ENCODE peak calls at places on chromosomes 5 and 9, in four cellular contexts. H is heart left ventricle, N is GM12892, Q is OCI-LY7. Z is an unnamed sample.

GRCh38 chr9:127360829-127361228 is 36.1 kb upstream of the SLC2A8 start:
- DNase-seq in H (no peak), N (no peak), Q (no peak), Z (no peak)

GRCh38 chr9:72509053-72509452 is 12.4 kb upstream of the TMC1 start:
- DNase-seq in H (no peak), N (no peak), Q (no peak), Z (no peak)

GRCh38 chr9:128150594-128151342 is 1.5 kb downstream of the LCN2 start:
- DNase-seq in H (no peak), N (no peak), Q (peak), Z (peak)

GRCh38 chr5:168047043-168047668 is 244.3 kb upstream of the WWC1 start:
- DNase-seq in H (no peak), N (no peak), Q (peak), Z (peak)

GRCh38 chr5:54278031-54278830 is 32.1 kb downstream of the ARL15 start:
- DNase-seq in H (no peak), N (no peak), Q (no peak), Z (no peak)

GRCh38 chr9:101352892-101353462 is 31.8 kb downstream of the BAAT start:
- DNase-seq in H (no peak), N (no peak), Q (no peak), Z (no peak)

GRCh38 chr5:133696782-133697507 is 84.6 kb upstream of the FSTL4 start:
- DNase-seq in H (no peak), N (no peak), Q (no peak), Z (no peak)

GRCh38 chr5:16493261-16493660 is 27.7 kb upstream of the ZNF622 start:
- DNase-seq in H (no peak), N (no peak), Q (no peak), Z (no peak)

GRCh38 chr9:93969328-93969661 is 14.1 kb upstream of the BARX1 start:
- DNase-seq in H (no peak), N (no peak), Q (no peak), Z (no peak)

GRCh38 chr9:4994166-4994890 is 9.3 kb downstream of the JAK2 start:
- DNase-seq in H (no peak), N (no peak), Q (no peak), Z (no peak)

GRCh38 chr5:124544366-124545055 is 201.9 kb downstream of the ZNF608 start:
- DNase-seq in H (no peak), N (no peak), Q (peak), Z (no peak)

GRCh38 chr5:52657231-52657645 is 130.5 kb upstream of the ITGA1 start:
- DNase-seq in H (no peak), N (no peak), Q (peak), Z (peak)

GRCh38 chr5:79236364-79236969 is 536 bp downstream of the JMY start:
- DNase-seq in H (peak), N (peak), Q (peak), Z (peak)

GRCh38 chr9:131467214-131467935 is 35.3 kb upstream of the POMT1 start:
- DNase-seq in H (no peak), N (no peak), Q (no peak), Z (no peak)

GRCh38 chr5:143796110-143796509 is 15.9 kb upstream of the HMHB1 start:
- DNase-seq in H (no peak), N (no peak), Q (no peak), Z (no peak)

GRCh38 chr5:156394642-156395393 is 67.9 kb downstream of the SGCD start:
- DNase-seq in H (no peak), N (no peak), Q (no peak), Z (no peak)

GRCh38 chr5:171272996-171273970 is 35.8 kb upstream of the TLX3 start:
- DNase-seq in H (no peak), N (no peak), Q (peak), Z (peak)

GRCh38 chr5:83538788-83539535 is 67.4 kb downstream of the VCAN start:
- DNase-seq in H (no peak), N (no peak), Q (no peak), Z (peak)

GRCh38 chr5:3002230-3002629 is 250.8 kb upstream of the IRX2 start:
- DNase-seq in H (no peak), N (no peak), Q (no peak), Z (no peak)

GRCh38 chr5:191036-191948 is at the start of gene LRRC14B:
- DNase-seq in H (peak), N (no peak), Q (peak), Z (peak)

GRCh38 chr9:113548221-113549041 is 84.9 kb downstream of the RGS3 start:
- DNase-seq in H (peak), N (no peak), Q (peak), Z (peak)

GRCh38 chr5:71596169-71596568 is 9.0 kb downstream of the MCCC2 start:
- DNase-seq in H (no peak), N (no peak), Q (no peak), Z (no peak)

GRCh38 chr5:160007610-160008009 is 1.3 kb upstream of the TTC1 start:
- DNase-seq in H (no peak), N (no peak), Q (no peak), Z (no peak)

GRCh38 chr5:111197523-111197922 is 26.7 kb upstream of the CAMK4 start:
- DNase-seq in H (no peak), N (no peak), Q (no peak), Z (no peak)

GRCh38 chr9:132181796-132182521 is 20.1 kb downstream of the NTNG2 start:
- DNase-seq in H (peak), N (no peak), Q (no peak), Z (no peak)

GRCh38 chr5:137205237-137205636 is 293.9 kb downstream of the SPOCK1 start:
- DNase-seq in H (no peak), N (no peak), Q (no peak), Z (no peak)

GRCh38 chr9:89388868-89389177 is 70.5 kb downstream of the SECISBP2 start:
- DNase-seq in H (no peak), N (no peak), Q (no peak), Z (no peak)

GRCh38 chr5:158435161-158435616 is 576.2 kb upstream of the CLINT1 start:
- DNase-seq in H (no peak), N (no peak), Q (peak), Z (peak)

GRCh38 chr5:41794478-41794877 is 75.7 kb downstream of the OXCT1 start:
- DNase-seq in H (no peak), N (no peak), Q (no peak), Z (no peak)

GRCh38 chr5:172729588-172729987 is 41.4 kb downstream of the DUSP1 start:
- DNase-seq in H (peak), N (no peak), Q (no peak), Z (no peak)

GRCh38 chr9:91207889-91208651 is 153.6 kb downstream of the AUH start:
- DNase-seq in H (no peak), N (no peak), Q (peak), Z (peak)

GRCh38 chr5:75375414-75375813 is 38.4 kb downstream of the HMGCR start:
- DNase-seq in H (no peak), N (no peak), Q (no peak), Z (no peak)

GRCh38 chr5:139681466-139681865 is 33.3 kb downstream of the CXXC5 start:
- DNase-seq in H (no peak), N (no peak), Q (no peak), Z (no peak)

GRCh38 chr5:143051244-143052058 is 281.3 kb downstream of the ARHGAP26 start:
- DNase-seq in H (no peak), N (no peak), Q (no peak), Z (peak)

GRCh38 chr5:171512397-171512796 is 93.0 kb downstream of the FGF18 start:
- DNase-seq in H (no peak), N (no peak), Q (no peak), Z (no peak)

GRCh38 chr9:27353405-27354229 is 56.7 kb upstream of the EQTN start:
- DNase-seq in H (no peak), N (no peak), Q (no peak), Z (peak)

GRCh38 chr9:5876711-5877110 is 14.0 kb upstream of the MLANA start:
- DNase-seq in H (no peak), N (no peak), Q (no peak), Z (no peak)

GRCh38 chr9:13181652-13182051 is 97.8 kb downstream of the MPDZ start:
- DNase-seq in H (no peak), N (no peak), Q (no peak), Z (no peak)